ENCODE peak calls at places on chromosomes 12 and 14, in six cellular contexts. T is left ventricle myocardium inferior, D is A549, O is ascending aorta, X is SK-N-SH, B is osteoblast. Q is an unnamed sample.
A peak's percentile ranks its signal among the peaks of the same experiment; 100 is the strongest.

GRCh38 chr14:103880334-103880985 is 33.1 kb upstream of the PPP1R13B start:
- DNase-seq in T (peak; percentile 83), O (peak; percentile 18), B (peak; percentile 93), D (peak; percentile 54), X (peak; percentile 62), Q (peak; percentile 88)

GRCh38 chr14:49939884-49940510 is 47.1 kb downstream of the ARF6 start:
- DNase-seq in T (no peak), O (no peak), B (no peak), D (no peak), X (no peak), Q (no peak)

GRCh38 chr12:85805654-85806053 is 30.6 kb downstream of the RASSF9 start:
- DNase-seq in B (peak; percentile 79), T (no peak), O (no peak), D (no peak), X (no peak), Q (no peak)

GRCh38 chr12:43282106-43282505 is 269.9 kb downstream of the ADAMTS20 start:
- DNase-seq in B (peak; percentile 49), X (peak; percentile 35), O (no peak), D (no peak), T (no peak), Q (no peak)

GRCh38 chr12:82099216-82099615 is 259.0 kb downstream of the CCDC59 start:
- DNase-seq in D (no peak), B (no peak), X (no peak), T (no peak), O (no peak), Q (no peak)

GRCh38 chr14:52299692-52300278 is 14.3 kb upstream of the PTGER2 start:
- DNase-seq in D (peak; percentile 54), T (no peak), B (peak; percentile 77), O (no peak), X (peak; percentile 59), Q (no peak)

GRCh38 chr14:52919971-52920370 is 30.9 kb downstream of the FERMT2 start:
- DNase-seq in X (no peak), O (no peak), B (no peak), D (no peak), T (no peak), Q (no peak)

GRCh38 chr12:116918464-116918863 is 7.7 kb downstream of the FBXW8 start:
- DNase-seq in O (no peak), B (no peak), T (no peak), D (no peak), X (no peak), Q (no peak)

GRCh38 chr12:85130631-85131030 is 94.5 kb downstream of the LRRIQ1 start:
- DNase-seq in B (no peak), X (no peak), O (no peak), D (no peak), T (no peak), Q (no peak)

GRCh38 chr12:110245278-110245868 is 35.7 kb upstream of the ATP2A2 start:
- DNase-seq in T (peak; percentile 54), O (no peak), X (peak; percentile 18), D (no peak), B (peak; percentile 46), Q (no peak)

DNA sequence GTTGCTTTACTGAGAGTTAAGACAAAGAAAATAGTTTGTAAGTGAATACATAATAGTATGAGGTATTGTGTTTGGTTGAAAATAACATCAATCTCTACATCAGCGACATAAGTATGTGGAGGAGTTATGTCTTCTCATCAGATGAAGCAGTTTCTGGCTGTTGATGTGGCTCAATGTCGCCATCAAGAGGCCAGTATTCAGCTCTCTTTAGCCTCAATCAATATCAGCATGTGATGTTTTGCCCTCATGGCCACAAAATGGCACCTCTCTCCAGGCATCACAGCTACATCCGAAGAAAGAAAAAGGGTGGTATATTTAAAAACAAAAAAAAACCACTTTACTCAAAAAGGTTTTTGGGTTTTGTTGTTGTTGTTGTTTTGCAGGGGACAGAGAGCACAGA is 302.3 kb upstream of the TMEM132C start:
- DNase-seq in B (no peak), O (no peak), X (no peak), T (no peak), D (no peak), Q (no peak)
- TF ChIP-seq CTCF in B (peak; percentile 25), O (no peak), X (no peak), T (peak; percentile 27), D (no peak), Q (no peak)

GRCh38 chr12:9732966-9733461 is at the start of gene CLECL1:
- DNase-seq in X (no peak), D (no peak), T (no peak), O (no peak), B (no peak), Q (no peak)

GRCh38 chr12:9741726-9742125 is 8.8 kb upstream of the CLECL1 start:
- DNase-seq in D (no peak), T (no peak), B (no peak), O (no peak), X (no peak), Q (no peak)

GRCh38 chr12:9740109-9740750 is 7.3 kb upstream of the CLECL1 start:
- DNase-seq in O (no peak), D (no peak), B (peak; percentile 44), X (no peak), T (no peak), Q (no peak)

GRCh38 chr12:9735601-9736000 is 2.7 kb upstream of the CLECL1 start:
- DNase-seq in D (no peak), O (no peak), X (no peak), T (no peak), B (no peak), Q (no peak)

DNA sequence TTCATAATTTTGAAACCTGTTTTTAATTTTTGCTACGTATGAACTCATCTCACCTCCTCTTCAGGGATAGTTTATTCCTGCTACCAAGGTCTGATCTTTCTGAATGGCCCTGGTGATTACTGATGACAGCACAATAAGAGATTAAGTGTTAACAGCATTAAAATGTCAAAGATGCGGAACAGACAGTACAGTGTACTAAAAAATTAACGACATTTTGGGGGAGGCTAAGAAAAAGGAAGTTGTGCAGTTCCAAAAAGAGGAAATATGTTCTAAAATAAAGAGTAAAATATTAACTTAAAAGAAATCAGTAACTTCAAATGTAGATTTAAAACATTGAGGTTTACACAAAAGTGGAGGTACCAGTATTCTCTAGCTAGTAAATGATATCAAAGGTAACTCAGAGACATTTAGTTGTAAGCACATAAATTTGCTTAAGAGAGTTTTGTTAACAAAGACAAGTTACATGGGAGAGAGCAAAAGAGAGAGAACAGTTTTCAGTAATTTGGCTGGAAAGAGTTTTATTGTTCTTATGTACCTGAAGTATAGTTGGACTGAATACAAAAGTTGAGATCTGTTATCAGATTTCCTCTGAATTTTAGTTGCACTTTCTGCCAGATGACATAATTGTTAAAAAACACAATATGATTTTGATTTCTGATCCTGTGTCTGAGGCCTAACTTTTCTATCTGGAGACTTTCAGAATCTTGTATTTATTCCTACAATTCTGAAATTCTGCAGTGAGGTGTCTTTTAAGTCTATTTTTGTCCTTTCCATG is 4.2 kb upstream of the CLECL1 start:
- DNase-seq in D (no peak), B (peak; percentile 45), X (no peak), T (no peak), O (no peak), Q (no peak)
- H3K4me3 ChIP-seq in D (no peak overlapping the region), B (no peak overlapping the region), X (no peak overlapping the region), T (no peak overlapping the region), O (no peak overlapping the region), Q (no peak overlapping the region)

DNA sequence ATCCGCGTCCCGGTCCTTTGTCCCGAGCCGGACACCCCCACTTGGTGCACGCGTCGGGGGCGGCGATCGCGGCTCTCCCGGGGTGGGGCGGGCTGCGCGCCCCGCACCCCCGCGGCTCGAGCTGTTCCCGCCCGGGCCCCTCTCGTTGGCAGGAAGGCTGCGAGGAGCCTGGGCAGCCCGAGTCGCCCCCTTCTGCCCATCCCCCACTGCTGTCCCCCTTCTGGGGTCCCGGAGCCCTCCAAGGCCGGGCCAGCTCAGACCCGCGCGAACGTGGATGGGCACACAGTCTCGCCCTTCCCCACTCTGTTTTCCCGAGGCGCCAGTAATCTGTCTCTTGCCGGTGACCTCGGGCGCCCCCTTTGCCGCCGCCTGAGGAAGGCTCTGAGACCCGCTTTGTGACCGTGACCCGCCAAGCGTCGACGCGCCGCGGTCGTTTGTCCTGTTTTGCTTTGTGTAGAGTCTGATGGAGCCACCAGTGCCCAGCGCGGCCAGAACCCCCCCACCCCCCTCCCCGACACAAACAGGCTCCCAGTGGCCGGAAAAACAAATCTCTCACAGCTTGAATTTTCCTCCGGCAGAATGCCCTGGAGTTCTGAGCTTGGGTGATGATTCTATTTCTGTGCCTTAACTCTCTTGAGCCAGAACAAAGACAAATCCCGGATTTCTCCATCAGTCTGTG is 610 bp downstream of the C14orf132 start:
- DNase-seq in B (peak; percentile 73), O (no peak), T (no peak), X (peak; percentile 78), D (peak; percentile 24), Q (no peak)
- TF ChIP-seq CTCF in B (no peak), O (no peak), T (no peak), X (peak; percentile 46), D (peak; percentile 31), Q (no peak)

DNA sequence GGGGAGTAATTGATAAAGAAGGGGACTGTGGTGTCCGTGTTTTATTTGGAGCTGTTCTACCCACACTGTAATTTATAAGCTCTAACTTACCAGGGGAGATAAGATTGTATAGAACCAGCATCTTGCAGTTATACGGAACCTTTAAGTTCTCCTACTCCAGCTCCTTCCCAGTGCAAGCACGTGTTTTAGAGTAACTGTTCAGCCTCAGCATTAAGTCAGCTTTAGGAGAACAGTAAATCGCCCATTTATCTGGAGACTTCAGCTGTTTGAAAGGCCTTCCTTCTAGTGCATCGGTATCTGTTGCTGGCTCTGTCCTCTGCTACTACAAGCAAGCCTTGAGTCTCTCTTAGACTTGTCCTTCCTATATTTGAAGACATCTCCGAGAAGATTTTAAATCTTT is 95.6 kb downstream of the ETV6 start:
- DNase-seq in O (no peak), X (no peak), B (no peak), T (no peak), D (no peak), Q (no peak)
- H3K4me3 ChIP-seq in O (no peak overlapping the region), X (no peak overlapping the region), B (no peak overlapping the region), T (no peak overlapping the region), D (no peak overlapping the region), Q (no peak overlapping the region)

DNA sequence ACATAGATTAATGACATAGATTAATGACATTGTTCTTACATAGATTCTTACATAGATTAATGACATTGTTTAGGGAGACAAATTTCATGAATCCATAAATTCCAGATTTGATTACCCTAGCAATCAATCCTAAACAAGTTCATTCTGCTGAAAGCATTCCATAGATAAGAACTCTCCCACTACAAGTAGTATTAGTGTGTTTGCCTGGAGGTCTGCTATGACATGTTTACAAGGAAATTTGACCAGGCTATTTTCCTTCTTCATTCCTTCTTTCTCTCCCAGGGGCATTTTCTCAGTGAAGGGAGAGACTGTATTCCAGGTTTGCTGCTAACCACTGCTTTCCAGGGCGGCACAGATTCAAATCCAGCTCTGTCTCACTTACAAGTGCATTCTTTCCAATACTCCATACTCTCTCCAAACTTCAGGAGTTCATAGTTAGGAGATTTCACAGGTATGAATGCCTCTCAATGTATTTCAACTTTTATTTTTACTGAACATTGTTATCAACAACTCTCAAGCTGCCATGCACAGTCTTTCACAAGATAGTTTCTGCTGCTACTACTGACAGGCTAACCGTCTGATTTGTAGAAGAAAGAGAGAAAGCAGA is 134.5 kb downstream of the SLC38A1 start:
- DNase-seq in B (no peak), D (no peak), T (no peak), O (no peak), X (no peak), Q (no peak)
- TF ChIP-seq CTCF in B (no peak), D (no peak), T (no peak), O (no peak), X (no peak), Q (no peak)

GRCh38 chr14:68970736-68971135 is 8.4 kb downstream of the ACTN1 start:
- DNase-seq in T (no peak), O (no peak), B (no peak), X (no peak), D (no peak), Q (no peak)
- H3K4me3 ChIP-seq in T (no peak overlapping the region), O (no peak overlapping the region), B (no peak overlapping the region), X (no peak overlapping the region), D (no peak overlapping the region), Q (no peak overlapping the region)

Q was measured in lung.